ENCODE peak calls at places on chromosome X, in eight cellular contexts. L is PC-9; H is astrocyte of the spinal cord; A is foreskin keratinocyte; S is epithelial cell of esophagus; K is hepatocyte; I is CD4-positive, alpha-beta T cell; X is adrenal gland. P is an unnamed sample.

GRCh38 chrX:123408856-123409737 is 225.0 kb downstream of the GRIA3 start:
- DNase-seq in I (no peak), K (no peak), S (no peak), H (peak; percentile 61), X (no peak), A (no peak), L (no peak), P (no peak)

GRCh38 chrX:95675794-95676193 is 1008.8 kb upstream of the DIAPH2 start:
- DNase-seq in K (no peak), L (no peak), A (peak; percentile 72), S (peak; percentile 88), I (no peak), H (no peak), X (no peak), P (no peak)

GRCh38 chrX:3962511-3963350 is 249.3 kb upstream of the PRKX start:
- DNase-seq in A (peak; percentile 2), I (no peak), L (peak; percentile 5), H (peak; percentile 45), S (peak; percentile 16), K (peak; percentile 61), X (no peak), P (no peak)

GRCh38 chrX:85993539-85994197 is 53.7 kb downstream of the CHM start:
- DNase-seq in K (no peak), X (no peak), I (no peak), H (no peak), S (peak; percentile 23), L (no peak), A (no peak), P (no peak)

GRCh38 chrX:96424007-96424406 is 260.6 kb upstream of the DIAPH2 start:
- DNase-seq in X (no peak), I (no peak), S (peak; percentile 9), L (no peak), A (no peak), H (no peak), K (peak; percentile 13), P (no peak)

GRCh38 chrX:54447461-54447860 is 7.3 kb downstream of the TSR2 start:
- DNase-seq in H (no peak), L (no peak), S (peak; percentile 20), X (peak; percentile 13), I (no peak), A (peak; percentile 5), K (peak; percentile 13), P (no peak)

GRCh38 chrX:69538321-69538876 is 34.3 kb downstream of the NALF2 start:
- DNase-seq in X (peak; percentile 78), K (peak; percentile 83), A (peak; percentile 5), I (peak; percentile 78), L (peak; percentile 32), H (peak; percentile 19), S (peak; percentile 62), P (peak; percentile 35)

GRCh38 chrX:46198858-46199257 is 346.4 kb downstream of the ZNF674 start:
- DNase-seq in A (no peak), H (no peak), K (no peak), X (no peak), L (no peak), S (peak; percentile 52), I (no peak), P (no peak)

GRCh38 chrX:43655151-43655676 is 885 bp upstream of the MAOA start:
- DNase-seq in X (peak; percentile 52), L (no peak), I (peak; percentile 33), S (peak; percentile 69), H (peak; percentile 29), A (peak; percentile 58), K (peak; percentile 57), P (peak; percentile 25)

GRCh38 chrX:9122504-9123245 is 88.7 kb upstream of the FAM9B start:
- DNase-seq in I (no peak), K (no peak), A (peak; percentile 24), S (peak; percentile 2), H (peak; percentile 52), X (no peak), L (no peak), P (no peak)

GRCh38 chrX:71053217-71053621 is 14.9 kb downstream of the SNX12 start:
- DNase-seq in S (peak; percentile 2), X (peak; percentile 8), I (no peak), H (peak; percentile 19), K (peak; percentile 11), A (no peak), L (no peak), P (no peak)

GRCh38 chrX:41655101-41655500 is 33.7 kb upstream of the GPR34 start:
- DNase-seq in H (no peak), K (no peak), A (no peak), I (no peak), L (no peak), S (no peak), X (no peak), P (no peak)
- TF ChIP-seq CTCF in H (no peak), K (no peak), A (no peak), I (no peak), L (no peak), S (no peak), X (no peak), P (no peak)

GRCh38 chrX:42290608-42291007 is 367.3 kb upstream of the CASK start:
- DNase-seq in L (no peak), H (peak; percentile 0), K (no peak), X (no peak), I (no peak), S (peak; percentile 20), A (no peak), P (no peak)
- TF ChIP-seq CTCF in L (no peak), H (no peak), K (peak; percentile 14), X (no peak), I (no peak), S (peak; percentile 19), A (peak; percentile 41), P (no peak)

DNA sequence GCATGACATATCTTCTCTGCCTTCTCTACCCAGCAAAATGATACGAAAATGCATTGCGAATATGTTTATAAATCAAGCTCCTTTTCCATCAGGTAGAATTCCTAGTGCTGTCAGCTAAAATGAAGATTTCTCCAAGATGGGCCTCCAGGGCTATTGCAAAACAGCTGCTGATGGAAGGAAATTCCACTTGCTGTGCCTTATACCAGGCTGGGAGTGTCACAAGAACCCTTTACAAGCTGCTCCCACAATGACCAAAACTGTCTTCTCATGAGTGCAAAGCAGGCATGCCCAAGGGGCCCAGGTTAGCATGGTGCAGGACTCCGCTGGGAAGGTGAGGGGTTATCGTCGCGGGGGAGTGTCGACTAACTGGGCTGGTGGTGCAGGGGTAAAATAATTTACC is 8.7 kb downstream of the HNRNPH2 start:
- DNase-seq in A (no peak), I (no peak), S (no peak), H (no peak), L (no peak), K (no peak), X (no peak), P (no peak)
- TF ChIP-seq CTCF in A (no peak), I (no peak), S (no peak), H (no peak), L (no peak), K (no peak), X (no peak), P (no peak)

DNA sequence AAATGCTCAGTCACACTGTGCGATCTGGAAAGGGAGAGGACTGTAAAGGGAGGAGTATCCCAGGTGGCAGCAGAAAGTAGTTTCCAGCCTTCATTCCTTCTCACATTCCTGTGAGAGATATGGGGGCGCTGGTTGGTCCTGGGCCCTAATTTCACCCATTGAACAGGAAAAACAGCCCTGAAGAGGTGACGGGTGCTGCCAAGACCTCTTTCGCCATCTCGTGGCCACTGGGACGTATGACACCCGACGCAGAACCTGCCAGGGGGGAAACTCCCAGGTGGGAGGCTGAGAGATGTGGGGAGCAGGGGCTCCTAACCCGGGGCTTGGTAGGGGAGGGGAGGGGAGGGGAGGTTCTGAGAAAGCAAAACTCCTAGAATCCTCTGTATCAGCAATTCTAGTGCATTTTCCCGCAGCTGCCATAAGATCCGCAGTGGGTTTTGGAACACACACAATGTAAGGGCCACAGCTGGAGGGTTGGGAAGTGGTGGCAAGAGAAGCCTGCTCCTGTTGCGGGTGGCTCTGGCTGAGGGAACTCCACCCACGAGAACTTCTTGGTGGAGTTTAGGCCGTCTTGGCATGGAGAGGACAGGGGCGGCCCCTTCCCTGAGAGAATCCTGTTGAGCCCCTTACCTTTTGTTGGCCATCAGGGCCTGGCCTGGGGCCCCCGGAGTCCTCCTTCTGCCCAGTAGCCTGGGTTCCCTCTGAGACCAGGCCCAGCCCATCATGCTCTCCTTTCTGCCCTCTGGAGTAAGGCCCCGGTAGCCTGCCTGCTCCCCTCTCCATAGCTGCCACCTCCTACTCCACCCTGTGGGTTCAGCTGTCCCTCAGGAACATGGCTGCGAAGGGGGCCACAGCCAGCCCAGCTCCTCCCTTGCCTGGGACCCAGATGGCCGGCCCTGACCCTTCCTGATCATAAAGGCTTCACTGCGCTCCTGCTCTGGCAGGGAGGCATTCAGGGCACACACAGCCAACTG is 134.1 kb downstream of the OR13H1 start:
- DNase-seq in I (peak; percentile 35), S (peak; percentile 29), X (peak; percentile 27), K (peak; percentile 52), H (peak; percentile 7), A (no peak), L (peak; percentile 45), P (peak; percentile 48)
- TF ChIP-seq CTCF in I (peak; percentile 31), S (peak; percentile 55), X (peak; percentile 40), K (peak; percentile 48), H (peak; percentile 83), A (peak; percentile 52), L (peak; percentile 85), P (peak; percentile 58)

DNA sequence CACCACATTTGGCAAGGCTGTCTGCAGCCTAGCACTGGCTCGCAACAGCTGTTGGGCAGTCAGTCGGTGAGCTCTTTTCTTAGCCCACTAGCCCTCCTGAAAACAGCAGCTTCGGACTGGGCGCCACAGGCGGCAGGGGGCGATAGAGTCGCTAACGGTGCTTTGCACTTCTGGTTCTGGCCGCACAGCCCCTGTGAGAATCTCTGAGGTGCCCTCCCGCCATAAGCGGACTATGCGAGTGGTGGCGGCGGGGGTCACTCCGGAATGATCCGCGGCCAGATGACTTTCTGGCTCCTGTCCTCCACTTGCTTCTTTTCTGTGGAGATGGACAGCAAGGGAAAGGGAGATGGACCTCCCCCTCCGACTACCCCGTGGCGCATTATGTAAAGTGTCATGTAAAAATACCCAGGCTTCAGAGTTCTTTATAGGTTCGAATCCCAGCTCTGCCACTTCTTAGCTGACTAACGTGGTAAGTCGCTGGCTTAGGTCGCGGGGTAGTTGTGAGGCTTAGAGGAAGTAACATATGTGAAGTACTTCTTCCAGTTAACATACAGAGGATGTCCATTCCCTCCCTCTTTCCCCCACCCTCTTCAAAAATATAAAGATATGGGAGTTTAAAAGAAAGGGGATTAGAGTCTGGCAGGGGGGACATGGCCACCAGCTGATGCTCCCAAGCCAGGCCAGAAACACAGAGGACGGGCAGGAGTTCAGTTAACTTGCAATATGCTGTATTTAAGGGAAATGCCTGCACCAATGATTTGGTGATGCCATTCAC is 11.0 kb downstream of the ARHGAP36 start:
- DNase-seq in X (peak; percentile 5), I (no peak), A (no peak), L (no peak), K (peak; percentile 54), S (peak; percentile 1), H (no peak), P (no peak)
- TF ChIP-seq CTCF in X (no peak), I (no peak), A (peak; percentile 31), L (peak; percentile 40), K (peak; percentile 47), S (peak; percentile 15), H (peak; percentile 50), P (no peak)

GRCh38 chrX:20197641-20198210 is 56.1 kb upstream of the EIF1AX start:
- DNase-seq in X (no peak), A (no peak), H (no peak), L (no peak), S (no peak), K (no peak), I (no peak), P (no peak)
- TF ChIP-seq CTCF in X (no peak), A (no peak), H (no peak), L (no peak), S (no peak), K (no peak), I (no peak), P (no peak)